ENCODE peak calls at places on chromosomes 2 and 18, in seven cellular contexts. N is stomach, Q is body of pancreas, A is transverse colon, W is IMR-90, S is uterus, K is neural progenitor cell. L is an unnamed sample.
A peak's percentile ranks its signal among the peaks of the same experiment; 100 is the strongest.

GRCh38 chr18:27750014-27750413 is 426.9 kb downstream of the CDH2 start:
- DNase-seq in N (peak; percentile 45), Q (peak; percentile 32), A (no peak), W (peak; percentile 28), S (no peak), K (peak; percentile 20), L (no peak)

GRCh38 chr2:236403811-236404210 is 139.6 kb upstream of the ASB18 start:
- DNase-seq in N (no peak), Q (no peak), A (no peak), W (no peak), S (no peak), K (no peak), L (peak; percentile 26)

GRCh38 chr18:75475228-75475627 is 47.7 kb upstream of the SMIM21 start:
- DNase-seq in N (no peak), Q (no peak), A (no peak), W (peak; percentile 94), S (no peak), K (no peak), L (no peak)

GRCh38 chr2:234091432-234091879 is 41.0 kb downstream of the SPP2 start:
- DNase-seq in N (peak; percentile 60), Q (no peak), A (no peak), W (no peak), S (no peak), K (no peak), L (no peak)

GRCh38 chr2:174729797-174730529 is 34.3 kb downstream of the CHRNA1 start:
- DNase-seq in N (no peak), Q (no peak), A (no peak), W (peak; percentile 10), S (no peak), K (peak; percentile 58), L (no peak)

GRCh38 chr18:741931-742512 is 29.6 kb upstream of the ENOSF1 start:
- DNase-seq in N (no peak), Q (no peak), A (no peak), W (peak; percentile 63), S (no peak), K (peak; percentile 28), L (no peak)

GRCh38 chr18:13262839-13263691 is 44.5 kb downstream of the LDLRAD4 start:
- DNase-seq in N (no peak), Q (no peak), A (no peak), W (no peak), S (no peak), K (no peak), L (no peak)

GRCh38 chr2:53490659-53491058 is 276.9 kb upstream of the CHAC2 start:
- DNase-seq in N (no peak), Q (peak; percentile 14), A (peak; percentile 11), W (peak; percentile 85), S (peak; percentile 77), K (no peak), L (no peak)

GRCh38 chr18:60649816-60650215 is 277.2 kb upstream of the MC4R start:
- DNase-seq in N (no peak), Q (no peak), A (no peak), W (no peak), S (no peak), K (no peak), L (no peak)

GRCh38 chr2:107698861-107699260 is 127.8 kb upstream of the RGPD4 start:
- DNase-seq in N (no peak), Q (no peak), A (no peak), W (no peak), S (no peak), K (no peak), L (no peak)

GRCh38 chr2:212723226-212723625 is 184.6 kb upstream of the ERBB4 start:
- DNase-seq in N (no peak), Q (no peak), A (no peak), W (peak; percentile 62), S (no peak), K (no peak), L (no peak)

GRCh38 chr2:170714156-170715061 is 728 bp upstream of the SP5 start:
- DNase-seq in N (peak; percentile 78), Q (peak; percentile 63), A (peak; percentile 49), W (no peak), S (peak; percentile 57), K (peak; percentile 74), L (no peak)
- H3K27ac ChIP-seq in N (peak overlapping the region; percentile 82), Q (peak overlapping the region; percentile 20), A (peak overlapping the region; percentile 72), W (no peak overlapping the region), S (peak overlapping the region; percentile 73), K (no peak overlapping the region), L (no peak overlapping the region)

GRCh38 chr2:238872026-238872425 is 24.1 kb downstream of the TWIST2 start:
- DNase-seq in N (no peak), Q (no peak), A (no peak), W (no peak), S (no peak), K (no peak), L (peak; percentile 60)

GRCh38 chr2:238874330-238875050 is 26.6 kb downstream of the TWIST2 start:
- DNase-seq in N (no peak), Q (no peak), A (no peak), W (no peak), S (no peak), K (no peak), L (peak; percentile 66)

GRCh38 chr2:238873401-238873801 is 25.5 kb downstream of the TWIST2 start:
- DNase-seq in N (no peak), Q (no peak), A (no peak), W (no peak), S (no peak), K (no peak), L (peak; percentile 53)

GRCh38 chr2:238873841-238874240 is 26.0 kb downstream of the TWIST2 start:
- DNase-seq in N (no peak), Q (no peak), A (no peak), W (no peak), S (no peak), K (no peak), L (peak; percentile 59)

GRCh38 chr2:238872628-238873400 is 24.9 kb downstream of the TWIST2 start:
- DNase-seq in N (no peak), Q (no peak), A (no peak), W (no peak), S (no peak), K (no peak), L (peak; percentile 54)
- TF ChIP-seq CTCF in N (no peak), Q (no peak), A (no peak), W (no peak), S (no peak), K (no peak), L (no peak)

DNA sequence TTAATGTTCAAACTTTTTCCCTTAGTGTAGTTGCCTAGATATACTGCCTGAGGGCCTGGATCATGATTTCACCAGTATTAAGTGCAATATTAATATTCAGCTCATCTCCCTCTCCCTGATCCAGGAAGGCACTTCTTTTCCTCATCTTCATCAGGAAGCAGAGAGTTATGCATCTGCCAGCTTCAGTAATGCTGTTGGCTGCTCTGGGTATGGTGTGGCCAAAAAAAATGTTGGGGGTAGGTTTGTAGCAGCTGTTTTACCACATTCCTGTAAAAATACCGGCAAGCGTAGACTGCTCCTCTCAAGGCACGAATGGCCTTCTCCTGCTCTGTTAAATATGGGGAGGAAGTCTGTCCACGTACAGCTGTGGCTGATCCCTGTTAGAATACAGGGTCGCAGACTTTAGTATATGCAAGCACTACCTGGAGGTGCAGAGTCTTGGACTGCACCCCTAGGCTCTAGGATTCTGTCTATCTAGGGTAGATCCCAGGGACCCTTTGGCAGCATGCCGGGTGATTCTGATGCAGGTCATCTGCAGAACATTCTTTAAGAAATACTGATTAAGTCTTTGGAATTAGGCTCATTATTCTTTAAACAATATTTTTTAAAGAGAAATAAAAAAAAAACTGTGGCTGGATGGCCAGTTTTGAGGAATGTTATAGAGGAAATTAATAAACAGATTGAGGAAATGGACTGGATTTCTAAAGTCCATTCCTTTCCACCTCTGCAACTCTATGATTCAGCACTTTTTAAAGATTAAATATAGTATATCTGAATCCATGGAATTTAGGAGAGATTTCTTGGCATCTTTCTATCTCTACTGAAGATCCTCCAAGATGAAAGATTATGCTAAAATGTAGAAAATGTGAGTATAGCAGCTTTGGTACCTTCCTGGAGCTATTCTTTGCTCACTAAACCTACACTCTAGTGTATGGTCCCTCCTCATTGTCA is 21.0 kb upstream of the GLS start:
- DNase-seq in N (no peak), Q (no peak), A (no peak), W (peak; percentile 62), S (no peak), K (no peak), L (no peak)
- H3K4me3 ChIP-seq in N (no peak overlapping the region), Q (no peak overlapping the region), A (no peak overlapping the region), W (peak overlapping the region; percentile 24), S (no peak overlapping the region), K (no peak overlapping the region), L (no peak overlapping the region)

GRCh38 chr2:181844551-181845290 is 46.8 kb upstream of the ITPRID2 start:
- DNase-seq in N (no peak), Q (no peak), A (no peak), W (no peak), S (no peak), K (no peak), L (no peak)
- H3K27ac ChIP-seq in N (no peak overlapping the region), Q (peak overlapping the region; percentile 47), A (no peak overlapping the region), W (no peak overlapping the region), S (no peak overlapping the region), K (no peak overlapping the region), L (no peak overlapping the region)

GRCh38 chr2:229821353-229821752 is 100.5 kb downstream of the TRIP12 start:
- DNase-seq in N (no peak), Q (no peak), A (no peak), W (no peak), S (no peak), K (no peak), L (no peak)

GRCh38 chr2:229825476-229825875 is 96.3 kb downstream of the TRIP12 start:
- DNase-seq in N (no peak), Q (no peak), A (no peak), W (no peak), S (no peak), K (no peak), L (no peak)
- TF ChIP-seq CTCF in N (no peak), Q (no peak), A (no peak), W (no peak), S (no peak), K (peak; percentile 7), L (no peak)

GRCh38 chr2:45494275-45494977 is 116.6 kb downstream of the SRBD1 start:
- DNase-seq in N (no peak), Q (no peak), A (no peak), W (peak; percentile 79), S (no peak), K (peak; percentile 80), L (no peak)
- H3K4me3 ChIP-seq in N (no peak overlapping the region), Q (no peak overlapping the region), A (no peak overlapping the region), W (no peak overlapping the region), S (no peak overlapping the region), K (no peak overlapping the region), L (no peak overlapping the region)

GRCh38 chr2:218026244-218026643 is 23.4 kb upstream of the TNS1 start:
- DNase-seq in N (no peak), Q (no peak), A (no peak), W (no peak), S (no peak), K (no peak), L (peak; percentile 47)
- H3K27ac ChIP-seq in N (no peak overlapping the region), Q (peak overlapping the region; percentile 29), A (no peak overlapping the region), W (no peak overlapping the region), S (no peak overlapping the region), K (no peak overlapping the region), L (no peak overlapping the region)

GRCh38 chr2:109450574-109451265 is 163.0 kb downstream of the SEPTIN10 start:
- DNase-seq in N (no peak), Q (no peak), A (no peak), W (no peak), S (peak; percentile 11), K (no peak), L (peak; percentile 80)
- TF ChIP-seq CTCF in N (no peak), Q (no peak), A (no peak), W (no peak), S (no peak), K (no peak), L (no peak)

L was measured in coronary artery.